ENCODE peak calls at places on chromosomes 11 and 22, in five cellular contexts. Q is HL-60, B is HCT116, U is GM23338, F is SK-N-SH. R is an unnamed sample.

GRCh38 chr22:50447576-50448551 is 27.0 kb downstream of the SBF1 start:
- DNase-seq in B (no peak), Q (no peak), F (no peak), U (no peak), R (no peak)

GRCh38 chr22:40176921-40177737 is 596 bp upstream of the TNRC6B start:
- DNase-seq in F (no peak), B (no peak), Q (peak), U (peak), R (no peak)

GRCh38 chr11:6400431-6401345 is 10.4 kb downstream of the SMPD1 start:
- DNase-seq in F (no peak), B (no peak), U (no peak), Q (no peak), R (no peak)

GRCh38 chr11:33701831-33702230 is 1.2 kb upstream of the C11orf91 start:
- DNase-seq in U (no peak), B (no peak), Q (no peak), F (no peak), R (peak)

GRCh38 chr22:46370584-46371373 is 35.3 kb downstream of the TRMU start:
- DNase-seq in Q (no peak), B (no peak), F (no peak), U (no peak), R (no peak)

GRCh38 chr22:29621761-29622526 is 18.5 kb downstream of the NF2 start:
- DNase-seq in B (peak), U (peak), Q (peak), F (no peak), R (peak)

GRCh38 chr11:73614591-73614990 is 16.7 kb upstream of the FAM168A start:
- DNase-seq in B (no peak), Q (no peak), U (no peak), F (no peak), R (no peak)

GRCh38 chr11:44634401-44635281 is 69.2 kb downstream of the CD82 start:
- DNase-seq in Q (no peak), U (peak), B (peak), F (peak), R (no peak)

GRCh38 chr11:69950120-69950519 is 128.0 kb upstream of the ANO1 start:
- DNase-seq in U (peak), Q (no peak), B (peak), F (peak), R (no peak)

GRCh38 chr22:40193429-40194421 is 16.0 kb downstream of the TNRC6B start:
- DNase-seq in B (no peak), F (no peak), U (peak), Q (no peak), R (no peak)

GRCh38 chr22:20017622-20017958 is 967 bp upstream of the ARVCF start:
- DNase-seq in B (no peak), U (no peak), F (no peak), Q (no peak), R (no peak)

GRCh38 chr11:2671748-2672147 is 28.0 kb downstream of the KCNQ1OT1 start:
- DNase-seq in B (no peak), F (no peak), U (no peak), Q (no peak), R (no peak)

GRCh38 chr11:59990421-59990820 is 26.6 kb upstream of the OOSP4B start:
- DNase-seq in F (no peak), B (no peak), Q (no peak), U (no peak), R (no peak)

GRCh38 chr11:45659031-45659817 is 6.2 kb downstream of the CHST1 start:
- DNase-seq in B (no peak), Q (no peak), U (no peak), F (no peak), R (no peak)

GRCh38 chr11:5234390-5234834 is at the start of gene HBD:
- DNase-seq in U (no peak), B (no peak), F (no peak), Q (peak), R (no peak)

GRCh38 chr22:41833369-41834004 is 582 bp downstream of the SREBF2 start:
- DNase-seq in B (no peak), Q (peak), F (peak), U (peak), R (no peak)

GRCh38 chr11:119888119-119888518 is 159.1 kb upstream of the NECTIN1 start:
- DNase-seq in Q (no peak), U (no peak), B (no peak), F (no peak), R (no peak)

GRCh38 chr22:27686534-27686933 is 115.0 kb downstream of the MN1 start:
- DNase-seq in B (peak), F (no peak), U (no peak), Q (no peak), R (no peak)

GRCh38 chr11:118859995-118860394 is 23.7 kb upstream of the CXCR5 start:
- DNase-seq in U (no peak), Q (no peak), B (no peak), F (no peak), R (no peak)

GRCh38 chr22:39317756-39318506 is 1.5 kb downstream of the RPL3 start:
- DNase-seq in F (no peak), U (no peak), Q (no peak), B (no peak), R (no peak)

GRCh38 chr22:42920101-42920820 is 63.2 kb upstream of the ARFGAP3 start:
- DNase-seq in B (no peak), F (no peak), Q (no peak), U (no peak), R (no peak)

DNA sequence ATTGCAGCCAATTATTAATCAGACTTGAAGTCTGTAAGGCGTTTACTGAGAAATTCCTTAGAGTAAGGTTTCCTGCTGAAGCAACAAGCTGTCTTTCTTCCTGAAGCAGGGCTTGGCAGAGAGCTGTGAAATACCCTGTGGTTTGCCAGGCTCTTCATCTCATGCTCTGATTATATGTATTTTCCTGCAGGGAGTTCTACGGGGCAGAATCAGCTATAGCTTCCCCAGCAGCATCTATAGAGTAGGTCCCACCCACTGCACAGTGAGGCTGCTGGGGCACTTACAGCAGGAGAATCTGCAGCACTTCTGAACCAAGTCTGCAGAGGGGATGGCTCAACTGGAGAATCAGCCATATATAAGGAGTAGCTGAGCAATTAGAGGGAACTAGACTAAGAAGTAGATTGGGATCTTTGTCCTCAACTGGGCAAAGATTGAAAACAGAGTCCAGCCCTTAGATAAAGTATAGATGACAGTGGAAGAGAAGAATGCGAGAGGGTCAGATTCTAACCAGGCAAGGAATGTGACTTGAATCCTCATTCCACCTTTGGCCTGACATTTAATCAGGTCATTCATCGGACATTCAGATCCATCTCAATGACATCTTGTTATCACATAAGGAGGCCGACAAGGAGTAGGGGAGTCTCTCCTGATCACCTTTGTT is 37.6 kb downstream of the CNTF start:
- DNase-seq in F (no peak), U (no peak), B (no peak), Q (no peak), R (no peak)
- TF ChIP-seq REST in F (no peak), U (no peak), B (no peak), Q (no peak), R (no peak)

GRCh38 chr11:837189-837989 is 4.6 kb downstream of the CD151 start:
- DNase-seq in U (no peak), B (no peak), Q (no peak), F (no peak), R (no peak)
- TF ChIP-seq POLR2AphosphoS5 in U (no peak), B (no peak), Q (no peak), F (no peak), R (peak)

GRCh38 chr11:77094841-77095365 is 7.7 kb upstream of the OMP start:
- DNase-seq in F (no peak), Q (no peak), U (no peak), B (no peak), R (no peak)
- TF ChIP-seq REST in F (no peak), Q (no peak), U (no peak), B (no peak), R (no peak)

GRCh38 chr11:96309643-96310017 is 33.4 kb downstream of the MAML2 start:
- DNase-seq in F (no peak), B (no peak), Q (no peak), U (no peak), R (no peak)

GRCh38 chr11:96313163-96313562 is 29.8 kb downstream of the MAML2 start:
- DNase-seq in B (no peak), U (peak), F (no peak), Q (peak), R (no peak)

GRCh38 chr11:96309001-96309642 is 33.9 kb downstream of the MAML2 start:
- DNase-seq in U (no peak), F (no peak), B (no peak), Q (no peak), R (no peak)

GRCh38 chr11:96310236-96310635 is 32.8 kb downstream of the MAML2 start:
- DNase-seq in B (no peak), F (no peak), Q (no peak), U (no peak), R (no peak)

GRCh38 chr11:96311120-96311568 is 31.9 kb downstream of the MAML2 start:
- DNase-seq in F (no peak), B (no peak), Q (no peak), U (no peak), R (no peak)
- TF ChIP-seq POLR2AphosphoS5 in F (peak), B (no peak), Q (no peak), U (no peak), R (no peak)

DNA sequence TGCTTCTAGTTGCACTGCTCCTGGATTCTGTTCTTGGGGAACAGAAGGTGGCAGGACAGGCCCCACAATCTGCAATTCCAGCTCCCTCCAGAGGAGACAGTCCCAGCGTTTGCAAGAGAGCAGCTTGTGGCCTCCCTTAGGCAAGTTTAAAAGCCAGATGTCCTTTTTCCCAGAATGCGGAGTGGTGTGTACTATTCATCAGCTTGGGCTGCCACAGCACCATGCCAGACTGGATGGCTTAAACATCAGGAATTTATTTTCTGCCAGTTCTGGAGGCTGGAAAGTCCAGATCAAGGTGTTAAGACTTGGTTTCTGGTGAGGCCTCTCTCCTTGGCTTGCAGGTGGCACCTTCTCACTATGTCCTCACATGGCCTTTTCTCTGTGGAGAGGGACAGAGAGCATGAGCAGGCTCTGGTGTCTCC is 11.7 kb downstream of the MIAT start:
- DNase-seq in Q (peak), U (peak), B (peak), F (peak), R (no peak)
- TF ChIP-seq REST in Q (no peak), U (no peak), B (no peak), F (no peak), R (no peak)

DNA sequence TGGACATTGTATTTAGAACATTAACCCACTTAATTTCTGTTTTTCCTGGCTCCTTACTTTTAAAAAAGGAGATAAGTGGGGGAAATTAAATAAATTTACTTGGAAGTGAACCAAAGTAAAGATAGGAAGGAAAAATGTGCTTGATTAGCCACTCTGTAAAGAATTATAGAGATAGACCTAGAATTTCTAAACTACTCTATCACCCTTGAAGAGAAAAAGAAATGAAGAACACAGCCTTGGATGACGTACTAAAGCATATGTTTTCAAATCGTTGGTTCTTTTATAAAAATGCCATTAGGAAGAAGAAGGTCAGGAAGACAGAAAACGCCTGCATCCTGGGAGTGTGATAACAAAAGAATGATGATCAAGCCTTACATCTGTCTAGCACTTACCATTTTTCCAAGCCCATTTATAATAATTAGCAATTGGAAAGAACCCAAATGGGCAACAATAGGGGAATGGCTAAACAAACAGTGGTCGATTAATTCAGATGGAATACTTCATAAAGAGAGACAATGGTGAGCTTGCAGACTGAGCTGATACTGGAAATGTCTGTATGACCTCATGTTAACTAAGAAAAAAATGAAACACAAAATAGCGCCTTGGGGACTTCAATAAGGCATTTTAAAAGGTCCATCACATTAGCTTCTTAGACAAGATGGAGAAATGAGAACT is 81.0 kb upstream of the LRRC55 start:
- DNase-seq in U (no peak), B (no peak), Q (no peak), F (peak), R (no peak)
- TF ChIP-seq POLR2AphosphoS5 in U (no peak), B (no peak), Q (no peak), F (no peak), R (no peak)